ENCODE peak calls at places on chromosome 2, in six cellular contexts. G is NCI-H1092 treated with DMSO at 0.1 percent for 48 hours; L is kidney glomerular epithelial cell; Z is posterior cingulate gyrus; U is naive thymus-derived CD4-positive, alpha-beta T cell; Q is GM23248. P is an unnamed sample.

GRCh38 chr2:10435427-10436204 is 12.5 kb downstream of the ODC1 start:
- DNase-seq in L (no peak), Z (no peak), U (no peak), G (no peak), Q (no peak), P (no peak)

GRCh38 chr2:241612156-241613017 is 24.6 kb downstream of the THAP4 start:
- DNase-seq in Z (no peak), G (no peak), U (no peak), Q (peak), L (no peak), P (no peak)

GRCh38 chr2:26471278-26471677 is 6.6 kb downstream of the OTOF start:
- DNase-seq in G (peak), Z (no peak), U (no peak), Q (no peak), L (no peak), P (no peak)

GRCh38 chr2:215032153-215032552 is 106.3 kb downstream of the ABCA12 start:
- DNase-seq in Z (no peak), U (no peak), G (no peak), L (no peak), Q (no peak), P (no peak)

GRCh38 chr2:121059651-121060649 is 225.1 kb downstream of the TFCP2L1 start:
- DNase-seq in Z (no peak), L (no peak), U (no peak), Q (no peak), G (no peak), P (no peak)

GRCh38 chr2:203201426-203201825 is 37.4 kb upstream of the CYP20A1 start:
- DNase-seq in U (no peak), L (no peak), Z (no peak), G (no peak), Q (no peak), P (no peak)

GRCh38 chr2:31207790-31208189 is 9.5 kb downstream of the CAPN14 start:
- DNase-seq in G (no peak), Q (no peak), U (no peak), L (no peak), Z (no peak), P (no peak)

GRCh38 chr2:168712053-168712452 is 90.4 kb upstream of the NOSTRIN start:
- DNase-seq in U (no peak), Q (no peak), Z (no peak), G (no peak), L (no peak), P (no peak)

GRCh38 chr2:109367679-109368078 is 238.7 kb downstream of the SH3RF3 start:
- DNase-seq in Q (no peak), G (no peak), Z (no peak), L (no peak), U (no peak), P (no peak)

GRCh38 chr2:67572721-67573485 is 175.8 kb downstream of the ETAA1 start:
- DNase-seq in Q (peak), U (no peak), Z (no peak), G (no peak), L (no peak), P (no peak)

GRCh38 chr2:20475567-20475952 is 28.7 kb downstream of the RHOB start:
- DNase-seq in U (no peak), Q (no peak), Z (no peak), G (no peak), L (no peak), P (no peak)

GRCh38 chr2:45370367-45370766 is 240.7 kb downstream of the SRBD1 start:
- DNase-seq in G (no peak), U (no peak), Q (peak), L (no peak), Z (no peak), P (no peak)

GRCh38 chr2:38572167-38572566 is 30.6 kb downstream of the HNRNPLL start:
- DNase-seq in Q (peak), L (peak), G (no peak), Z (peak), U (no peak), P (no peak)

GRCh38 chr2:100173907-100174525 is 31.6 kb upstream of the AFF3 start:
- DNase-seq in Q (no peak), L (no peak), Z (no peak), U (no peak), G (no peak), P (no peak)

GRCh38 chr2:205754285-205754923 is 72.1 kb downstream of the NRP2 start:
- DNase-seq in G (no peak), Q (no peak), L (no peak), Z (no peak), U (no peak), P (no peak)

GRCh38 chr2:120245520-120245835 is 7.2 kb upstream of the RALB start:
- DNase-seq in Q (no peak), L (no peak), Z (no peak), G (no peak), U (no peak), P (no peak)

GRCh38 chr2:71852141-71852711 is 295.4 kb downstream of the CYP26B1 start:
- DNase-seq in U (no peak), Q (peak), Z (no peak), L (no peak), G (no peak), P (no peak)

GRCh38 chr2:18599509-18600254 is 10.3 kb upstream of the NT5C1B start:
- DNase-seq in U (no peak), Z (no peak), G (no peak), Q (peak), L (no peak), P (no peak)

GRCh38 chr2:168568476-168569227 is 112.6 kb downstream of the CERS6 start:
- DNase-seq in Z (no peak), L (no peak), G (no peak), Q (no peak), U (no peak), P (no peak)

GRCh38 chr2:137838255-137839092 is 125.8 kb upstream of the HNMT start:
- DNase-seq in L (peak), U (peak), Z (no peak), G (peak), Q (peak), P (peak)

GRCh38 chr2:119085613-119086012 is 72.9 kb downstream of the C1QL2 start:
- DNase-seq in U (no peak), Z (no peak), G (no peak), Q (no peak), L (no peak), P (no peak)

GRCh38 chr2:107790837-107791236 is 35.9 kb upstream of the RGPD4 start:
- DNase-seq in G (no peak), Q (no peak), U (no peak), Z (no peak), L (no peak), P (no peak)

GRCh38 chr2:127411609-127412370 is 6.4 kb upstream of the PROC start:
- DNase-seq in U (no peak), Z (no peak), G (peak), Q (no peak), L (no peak), P (no peak)

GRCh38 chr2:190791347-190791982 is 89.2 kb upstream of the GLS start:
- DNase-seq in G (no peak), Q (peak), Z (peak), L (peak), U (no peak), P (peak)

GRCh38 chr2:240585101-240585500 is 1.4 kb upstream of the CAPN10 start:
- DNase-seq in G (no peak), U (no peak), Z (no peak), Q (peak), L (peak), P (no peak)

GRCh38 chr2:23425886-23426283 is 40.9 kb downstream of the KLHL29 start:
- DNase-seq in G (no peak), Z (no peak), U (no peak), L (no peak), Q (peak), P (no peak)

GRCh38 chr2:143960177-143960576 is 559.7 kb downstream of the ZEB2 start:
- DNase-seq in Z (no peak), G (no peak), Q (peak), U (no peak), L (no peak), P (no peak)

GRCh38 chr2:188902906-188903305 is 71.3 kb upstream of the COL3A1 start:
- DNase-seq in Z (no peak), U (no peak), L (peak), G (no peak), Q (peak), P (no peak)